ENCODE peak calls at places on chromosomes 11 and 22, in four cellular contexts. F is A549, G is HepG2, L is GM12878. R is an unnamed sample.

GRCh38 chr11:78898376-78898775 is 323.7 kb upstream of the NARS2 start:
- DNase-seq in L (no peak), F (no peak), G (no peak), R (no peak)

GRCh38 chr11:73152861-73153483 is 10.9 kb upstream of the FCHSD2 start:
- DNase-seq in L (peak; percentile 97), F (no peak), G (no peak), R (no peak)

GRCh38 chr22:20980523-20980922 is 1.6 kb upstream of the LZTR1 start:
- DNase-seq in L (no peak), G (no peak), F (no peak), R (no peak)

GRCh38 chr11:75667268-75667830 is 1.5 kb downstream of the MAP6 start:
- DNase-seq in L (no peak), G (no peak), F (peak; percentile 38), R (peak; percentile 82)

GRCh38 chr11:64713781-64714363 is 9.1 kb downstream of the NRXN2 start:
- DNase-seq in G (no peak), F (no peak), L (no peak), R (no peak)

GRCh38 chr22:27108425-27109114 is 451.2 kb downstream of the MIAT start:
- DNase-seq in L (no peak), G (no peak), F (no peak), R (peak; percentile 69)

GRCh38 chr22:45945621-45946020 is 31.3 kb downstream of the WNT7B start:
- DNase-seq in L (no peak), F (no peak), G (no peak), R (no peak)

GRCh38 chr11:72155751-72156150 is 20.2 kb downstream of the FOLR3 start:
- DNase-seq in F (no peak), L (no peak), G (no peak), R (no peak)

GRCh38 chr11:18727499-18728236 is 1.7 kb upstream of the IGSF22 start:
- DNase-seq in L (no peak), F (peak; percentile 67), G (peak; percentile 48), R (peak; percentile 87)

GRCh38 chr11:64150481-64151239 is 15.3 kb downstream of the MACROD1 start:
- DNase-seq in L (no peak), F (no peak), G (no peak), R (no peak)

GRCh38 chr11:119794141-119794665 is 65.2 kb upstream of the NECTIN1 start:
- DNase-seq in F (no peak), G (no peak), L (no peak), R (no peak)

GRCh38 chr11:61860054-61860903 is 31.1 kb downstream of the FADS3 start:
- DNase-seq in G (no peak), F (no peak), L (no peak), R (no peak)

GRCh38 chr11:1263036-1263435 is 40.2 kb downstream of the MUC5B start:
- DNase-seq in G (peak; percentile 5), F (no peak), L (no peak), R (no peak)

GRCh38 chr22:38132794-38133193 is 22.3 kb upstream of the BAIAP2L2 start:
- DNase-seq in G (no peak), F (no peak), L (no peak), R (no peak)

GRCh38 chr22:38129856-38130255 is 19.4 kb upstream of the BAIAP2L2 start:
- DNase-seq in G (no peak), L (no peak), F (no peak), R (no peak)

GRCh38 chr22:38131399-38131798 is 20.9 kb upstream of the BAIAP2L2 start:
- DNase-seq in G (no peak), L (no peak), F (no peak), R (no peak)

GRCh38 chr22:38133331-38133730 is 22.8 kb upstream of the BAIAP2L2 start:
- DNase-seq in G (no peak), L (no peak), F (no peak), R (no peak)

DNA sequence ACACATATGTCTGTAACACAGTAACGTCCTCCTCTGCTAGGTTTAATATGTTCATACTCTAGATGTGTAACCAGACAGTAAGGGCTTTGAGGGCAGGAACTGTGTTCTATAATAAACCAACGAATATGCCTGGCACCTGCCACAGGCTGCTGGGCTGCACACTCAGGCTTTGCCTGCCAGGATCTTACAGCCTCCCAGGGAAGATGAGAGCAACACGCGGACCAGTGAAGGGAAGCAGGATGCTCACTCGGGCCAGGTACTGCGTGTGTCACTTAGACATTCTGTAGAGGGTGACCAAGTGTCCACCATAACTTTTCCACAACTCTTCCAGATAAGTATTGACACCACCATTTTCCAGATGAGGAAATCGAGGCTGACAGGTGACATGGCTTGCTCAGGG is 21.7 kb upstream of the BAIAP2L2 start:
- DNase-seq in F (no peak), G (no peak), L (no peak), R (no peak)
- TF ChIP-seq PBX3 in F (no peak), G (no peak), L (no peak), R (no peak)

GRCh38 chr11:116832350-116833290 is 2.9 kb downstream of the APOC3 start:
- DNase-seq in F (no peak), G (peak; percentile 93), L (no peak), R (no peak)
- TF ChIP-seq MAX in F (no peak), G (no peak), L (no peak), R (no peak)

DNA sequence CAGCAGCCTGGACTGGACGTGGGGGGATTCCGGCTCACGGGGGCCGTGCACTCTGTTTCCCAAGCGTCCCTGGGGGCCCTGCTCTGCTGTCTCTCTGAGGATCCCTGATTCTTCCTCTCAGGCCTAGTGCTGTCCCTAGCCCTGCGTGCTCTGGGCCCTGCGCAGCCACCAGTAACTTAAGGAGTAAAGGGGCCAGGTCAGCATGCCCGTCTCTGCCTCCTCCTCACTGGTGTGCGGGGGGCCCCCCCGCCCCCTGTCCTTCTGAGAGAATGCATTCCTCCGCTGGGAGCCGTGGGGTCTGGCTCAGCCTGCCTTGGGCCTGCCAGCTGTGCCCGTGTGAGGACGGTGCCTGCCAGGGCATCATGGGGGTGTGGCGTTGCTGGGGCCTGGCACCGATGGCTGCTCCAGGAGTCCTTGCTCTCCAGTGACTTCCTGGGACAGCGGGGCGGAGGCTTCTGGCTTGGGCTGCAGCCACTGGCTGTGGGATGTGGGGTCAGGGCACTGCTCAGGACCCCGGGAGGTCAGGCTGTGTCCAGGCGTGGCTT is 429.7 kb downstream of the TBC1D22A start:
- DNase-seq in G (no peak), F (no peak), L (no peak), R (no peak)
- TF ChIP-seq PBX3 in G (no peak), F (no peak), L (no peak), R (no peak)

DNA sequence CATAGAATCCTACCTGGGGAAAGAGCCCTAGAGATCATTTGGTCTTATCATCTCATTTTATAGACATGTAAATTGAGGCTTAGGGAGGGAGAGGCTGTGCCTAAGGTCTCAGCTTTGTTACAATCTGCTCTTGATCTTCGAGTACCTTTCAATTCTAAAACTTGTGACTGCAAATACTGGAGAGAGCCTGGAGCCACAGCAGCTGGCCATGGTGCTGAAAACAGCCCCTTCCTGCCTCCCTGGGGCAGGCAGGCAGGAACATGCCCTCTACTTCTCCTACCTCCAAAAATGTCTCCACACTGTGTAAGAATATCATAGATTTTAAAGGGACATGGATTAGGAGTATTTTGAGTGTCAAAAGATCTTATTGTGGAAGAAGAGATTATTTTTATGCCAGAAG is 52.2 kb downstream of the C22orf42 start:
- DNase-seq in L (no peak), F (no peak), G (no peak), R (no peak)
- TF ChIP-seq MAX in L (no peak), F (no peak), G (no peak), R (no peak)

GRCh38 chr11:60195923-60196368 is 13.1 kb upstream of the MS4A6A start:
- DNase-seq in G (no peak), F (no peak), L (peak; percentile 80), R (no peak)
- TF ChIP-seq PBX3 in G (no peak), F (no peak), L (no peak), R (no peak)

GRCh38 chr22:44765571-44766285 is 13.4 kb downstream of the ARHGAP8 start:
- DNase-seq in L (no peak), F (no peak), G (no peak), R (no peak)
- TF ChIP-seq MAX in L (no peak), F (no peak), G (no peak), R (no peak)

DNA sequence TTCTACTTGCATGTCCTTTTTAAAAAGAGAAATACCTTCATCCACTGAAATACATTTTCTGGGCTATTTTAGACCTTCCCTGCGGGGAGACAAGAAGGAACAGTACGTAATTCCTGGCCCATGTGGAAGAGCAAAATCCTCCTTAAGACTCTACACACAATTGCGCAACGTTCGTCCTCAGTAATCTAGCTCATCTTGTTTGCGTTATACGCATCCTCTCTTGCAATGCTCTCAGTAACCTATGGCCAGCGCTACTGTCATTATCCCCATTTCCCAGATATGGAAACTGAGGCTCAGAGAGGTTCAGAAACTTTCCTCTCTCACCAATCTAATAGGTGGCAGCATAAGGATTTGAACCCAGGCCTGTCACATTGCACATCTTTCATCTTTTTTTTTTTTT is 54.6 kb downstream of the RPUSD4 start:
- DNase-seq in F (no peak), L (no peak), G (no peak), R (no peak)
- TF ChIP-seq PBX3 in F (no peak), L (no peak), G (no peak), R (no peak)

DNA sequence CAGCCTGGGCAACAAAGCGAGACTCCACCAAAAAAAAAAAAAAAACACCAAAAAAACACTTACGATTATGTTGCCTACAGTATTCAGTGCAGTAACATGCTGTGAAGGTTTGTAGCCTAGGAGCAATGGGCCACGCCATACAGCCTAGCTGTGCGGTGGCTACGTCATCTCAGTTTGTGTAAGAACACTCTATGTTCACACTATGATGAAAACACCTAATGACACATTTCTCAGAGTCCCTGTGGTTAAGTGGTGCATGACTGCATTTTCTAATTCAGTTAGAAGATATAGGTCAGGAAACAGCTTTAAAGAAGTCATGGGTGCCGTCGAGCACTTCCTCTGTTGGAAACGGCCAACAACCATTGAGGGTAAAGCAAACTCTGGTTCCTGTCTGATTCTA is 75.7 kb upstream of the ANO1 start:
- DNase-seq in L (no peak), F (no peak), G (no peak), R (no peak)
- TF ChIP-seq MAX in L (no peak), F (no peak), G (no peak), R (no peak)

GRCh38 chr11:9719949-9720646 is 56.2 kb downstream of the SWAP70 start:
- DNase-seq in F (no peak), G (no peak), L (no peak), R (no peak)

GRCh38 chr11:9726313-9727022 is 62.6 kb downstream of the SWAP70 start:
- DNase-seq in G (peak; percentile 33), F (no peak), L (no peak), R (no peak)

GRCh38 chr11:9722023-9722422 is 58.1 kb downstream of the SWAP70 start:
- DNase-seq in L (no peak), G (no peak), F (no peak), R (no peak)

GRCh38 chr11:9728058-9728457 is 64.2 kb downstream of the SWAP70 start:
- DNase-seq in G (no peak), F (no peak), L (no peak), R (no peak)

DNA sequence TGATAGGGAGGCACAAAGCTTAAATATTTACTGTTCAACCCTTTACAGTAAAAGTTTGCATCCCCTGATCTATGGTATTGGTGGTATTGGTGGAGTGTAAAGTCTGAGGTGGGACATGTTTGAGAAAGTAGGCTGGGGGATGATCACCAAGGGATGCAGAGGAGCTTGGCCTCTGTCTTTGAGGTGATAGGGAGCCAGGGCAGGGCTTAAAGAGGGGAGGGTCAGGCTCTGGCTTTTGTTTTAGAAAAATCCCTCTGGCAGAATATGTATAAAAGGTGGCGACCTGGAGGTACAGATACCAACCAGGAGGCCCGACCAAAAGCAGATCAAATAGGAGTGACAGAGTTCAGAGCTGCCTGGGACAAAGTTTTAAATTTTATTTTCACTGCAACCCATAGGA is 59.0 kb downstream of the SWAP70 start:
- DNase-seq in F (no peak), G (no peak), L (no peak), R (no peak)
- TF ChIP-seq PBX3 in F (no peak), G (no peak), L (no peak), R (no peak)